ENCODE peak calls at places on chromosomes 2 and 18, in five cellular contexts. One of them, this sample, is unnamed.

GRCh38 chr2:122300758-122301157 is 545.3 kb downstream of the TSN start:
- DNase-seq in GM23248: no peak
- DNase-seq in OCI-LY7: peak; percentile 26
- DNase-seq in fibroblast of lung: no peak
- DNase-seq in A673: peak; percentile 36
- DNase-seq in this sample: peak; percentile 9

GRCh38 chr2:48423376-48423775 is 106.6 kb upstream of the STON1 start:
- DNase-seq in A673: no peak
- DNase-seq in OCI-LY7: no peak
- DNase-seq in fibroblast of lung: peak; percentile 56
- DNase-seq in GM23248: peak; percentile 96
- DNase-seq in this sample: no peak

GRCh38 chr2:7666561-7667259 is 749.5 kb downstream of the RNF144A start:
- DNase-seq in GM23248: no peak
- DNase-seq in fibroblast of lung: no peak
- DNase-seq in OCI-LY7: no peak
- DNase-seq in A673: no peak
- DNase-seq in this sample: no peak

GRCh38 chr2:95578529-95578928 is 13.3 kb upstream of the TRIM43 start:
- DNase-seq in GM23248: no peak
- DNase-seq in A673: no peak
- DNase-seq in fibroblast of lung: no peak
- DNase-seq in OCI-LY7: no peak
- DNase-seq in this sample: no peak

GRCh38 chr2:173545364-173545734 is 190.7 kb downstream of the CDCA7 start:
- DNase-seq in GM23248: no peak
- DNase-seq in A673: no peak
- DNase-seq in fibroblast of lung: no peak
- DNase-seq in OCI-LY7: no peak
- DNase-seq in this sample: peak; percentile 57

GRCh38 chr2:61016392-61017002 is 1.0 kb upstream of the PEX13 start:
- DNase-seq in OCI-LY7: no peak
- DNase-seq in fibroblast of lung: no peak
- DNase-seq in A673: no peak
- DNase-seq in GM23248: no peak
- DNase-seq in this sample: no peak

GRCh38 chr2:185145316-185146121 is 547.2 kb downstream of the ZNF804A start:
- DNase-seq in A673: no peak
- DNase-seq in fibroblast of lung: no peak
- DNase-seq in GM23248: no peak
- DNase-seq in OCI-LY7: no peak
- DNase-seq in this sample: peak; percentile 87

GRCh38 chr18:56043691-56044090 is 455.7 kb upstream of the TCF4 start:
- DNase-seq in GM23248: no peak
- DNase-seq in A673: no peak
- DNase-seq in fibroblast of lung: no peak
- DNase-seq in OCI-LY7: no peak
- DNase-seq in this sample: peak; percentile 13

GRCh38 chr2:223486741-223487140 is 115.4 kb downstream of the SCG2 start:
- DNase-seq in A673: no peak
- DNase-seq in fibroblast of lung: no peak
- DNase-seq in OCI-LY7: no peak
- DNase-seq in GM23248: no peak
- DNase-seq in this sample: no peak

GRCh38 chr2:106953236-106953635 is 67.3 kb upstream of the ST6GAL2 start:
- DNase-seq in GM23248: no peak
- DNase-seq in fibroblast of lung: no peak
- DNase-seq in A673: no peak
- DNase-seq in OCI-LY7: no peak
- DNase-seq in this sample: no peak

GRCh38 chr18:50870138-50870845 is 8.6 kb upstream of the ME2 start:
- DNase-seq in fibroblast of lung: peak; percentile 46
- DNase-seq in GM23248: peak; percentile 89
- DNase-seq in A673: peak; percentile 37
- DNase-seq in OCI-LY7: no peak
- DNase-seq in this sample: peak; percentile 22

GRCh38 chr2:85578243-85579180 is 1.1 kb downstream of the VAMP8 start:
- DNase-seq in OCI-LY7: peak; percentile 81
- DNase-seq in A673: no peak
- DNase-seq in GM23248: no peak
- DNase-seq in fibroblast of lung: no peak
- DNase-seq in this sample: peak; percentile 78

GRCh38 chr2:46801731-46802664 is 113.6 kb downstream of the MCFD2 start:
- DNase-seq in A673: no peak
- DNase-seq in GM23248: peak; percentile 84
- DNase-seq in OCI-LY7: no peak
- DNase-seq in fibroblast of lung: no peak
- DNase-seq in this sample: no peak

GRCh38 chr2:240462704-240463273 is 27.3 kb downstream of the GPC1 start:
- DNase-seq in fibroblast of lung: no peak
- DNase-seq in A673: no peak
- DNase-seq in GM23248: no peak
- DNase-seq in OCI-LY7: no peak
- DNase-seq in this sample: no peak

GRCh38 chr2:232502901-232503791 is 15.5 kb upstream of the ECEL1 start:
- DNase-seq in GM23248: peak; percentile 56
- DNase-seq in A673: peak; percentile 37
- DNase-seq in OCI-LY7: no peak
- DNase-seq in fibroblast of lung: peak; percentile 15
- DNase-seq in this sample: peak; percentile 61

GRCh38 chr2:54629914-54630609 is 93.4 kb upstream of the EML6 start:
- DNase-seq in GM23248: peak; percentile 79
- DNase-seq in A673: no peak
- DNase-seq in OCI-LY7: no peak
- DNase-seq in fibroblast of lung: no peak
- DNase-seq in this sample: no peak

GRCh38 chr2:85887566-85888019 is 1.2 kb downstream of the ST3GAL5 start:
- DNase-seq in A673: peak; percentile 67
- DNase-seq in GM23248: peak; percentile 84
- DNase-seq in fibroblast of lung: peak; percentile 15
- DNase-seq in OCI-LY7: peak; percentile 58
- DNase-seq in this sample: peak; percentile 83

GRCh38 chr18:24413148-24413547 is 13.3 kb upstream of the IMPACT start:
- DNase-seq in A673: no peak
- DNase-seq in GM23248: peak; percentile 38
- DNase-seq in OCI-LY7: no peak
- DNase-seq in fibroblast of lung: peak; percentile 19
- DNase-seq in this sample: no peak

DNA sequence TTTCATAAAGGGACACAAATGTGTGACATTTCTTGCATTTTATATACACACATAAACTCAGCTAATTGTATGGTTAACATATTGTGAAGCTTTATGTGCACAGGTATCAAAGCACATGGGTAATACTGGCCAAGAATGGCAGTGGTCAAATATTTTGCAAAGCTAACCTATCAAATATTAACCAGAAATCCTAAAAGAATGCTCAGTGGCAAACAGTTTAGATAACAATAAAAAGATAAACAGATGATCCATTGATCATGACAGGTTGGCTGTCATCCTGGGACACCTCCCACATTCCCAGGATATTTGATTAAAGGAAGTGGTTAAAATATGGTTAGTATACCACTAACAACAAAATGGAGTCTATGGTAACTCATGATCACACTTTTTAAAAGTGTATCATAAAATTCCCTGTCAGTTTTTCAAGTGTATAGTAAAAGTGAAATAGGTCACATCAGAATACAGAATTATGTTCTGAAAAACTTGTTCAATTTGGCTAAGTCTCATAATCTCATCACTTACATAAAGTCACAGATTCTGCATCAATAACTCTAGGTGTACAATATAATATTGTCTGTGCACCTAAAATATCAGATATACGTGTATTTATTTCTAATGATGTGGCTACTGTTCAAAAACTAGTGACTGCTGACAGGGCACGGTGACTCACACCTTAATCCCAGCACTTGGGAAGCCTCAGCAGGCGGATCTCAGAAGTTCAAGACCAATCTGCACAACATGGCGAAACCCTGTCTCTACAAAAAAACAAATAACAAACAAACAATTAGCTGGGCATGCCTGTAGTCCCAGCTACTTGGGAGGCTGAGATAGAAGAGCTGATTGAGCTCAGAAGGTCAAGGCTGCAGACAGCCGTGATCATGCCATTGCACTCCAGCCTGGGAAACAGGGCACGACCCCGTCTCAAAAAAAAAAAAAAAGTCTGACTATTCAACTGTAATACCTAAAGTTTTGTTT is 48.9 kb downstream of the CDH2 start:
- DNase-seq in GM23248: peak; percentile 54
- DNase-seq in A673: no peak
- DNase-seq in fibroblast of lung: no peak
- DNase-seq in OCI-LY7: no peak
- DNase-seq in this sample: no peak
- H3K4me3 ChIP-seq in GM23248: no peak overlapping the region
- H3K4me3 ChIP-seq in A673: no peak overlapping the region
- H3K4me3 ChIP-seq in fibroblast of lung: no peak overlapping the region
- H3K4me3 ChIP-seq in OCI-LY7: no peak overlapping the region
- H3K4me3 ChIP-seq in this sample: no peak overlapping the region

GRCh38 chr18:2980607-2980923 is 32.4 kb downstream of the LPIN2 start:
- DNase-seq in fibroblast of lung: no peak
- DNase-seq in GM23248: no peak
- DNase-seq in A673: no peak
- DNase-seq in OCI-LY7: no peak
- DNase-seq in this sample: no peak
- H3K4me1 ChIP-seq in fibroblast of lung: peaks cover 37% of the 10 kb centered on the region
- H3K4me1 ChIP-seq in GM23248: peaks cover 69% of the 10 kb centered on the region
- H3K4me1 ChIP-seq in A673: peaks cover 57% of the 10 kb centered on the region
- H3K4me1 ChIP-seq in OCI-LY7: peaks cover 72% of the 10 kb centered on the region
- H3K4me1 ChIP-seq in this sample: no peaks in the 10 kb centered on the region

DNA sequence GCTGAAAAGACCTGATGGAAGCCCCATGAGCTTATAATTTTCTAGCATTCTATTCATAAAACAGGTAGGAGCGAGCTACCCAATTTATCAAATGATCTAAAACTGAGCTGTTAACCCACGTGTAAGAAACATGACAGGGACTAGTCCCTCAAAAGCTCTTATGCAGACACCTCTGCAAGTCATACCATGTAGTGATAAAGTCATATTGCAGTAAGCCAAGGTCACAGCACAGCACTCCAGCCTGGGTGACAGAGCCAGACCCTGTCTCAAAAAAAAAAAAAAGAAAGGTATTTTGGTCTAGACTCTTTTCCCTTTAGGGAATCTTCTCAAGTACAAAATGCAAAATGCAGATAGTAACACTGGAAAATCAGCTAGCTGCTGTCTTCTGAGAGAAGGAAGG is 58.9 kb upstream of the ARL5A start:
- DNase-seq in fibroblast of lung: no peak
- DNase-seq in GM23248: no peak
- DNase-seq in A673: no peak
- DNase-seq in OCI-LY7: no peak
- DNase-seq in this sample: no peak
- H3K4me3 ChIP-seq in fibroblast of lung: no peak overlapping the region
- H3K4me3 ChIP-seq in GM23248: no peak overlapping the region
- H3K4me3 ChIP-seq in A673: no peak overlapping the region
- H3K4me3 ChIP-seq in OCI-LY7: no peak overlapping the region
- H3K4me3 ChIP-seq in this sample: no peak overlapping the region

GRCh38 chr2:112886291-112886690 is 24.7 kb upstream of the IL37 start:
- DNase-seq in OCI-LY7: no peak
- DNase-seq in GM23248: no peak
- DNase-seq in A673: no peak
- DNase-seq in fibroblast of lung: no peak
- DNase-seq in this sample: no peak
- H3K4me1 ChIP-seq in OCI-LY7: peaks cover 7% of the 10 kb centered on the region
- H3K4me1 ChIP-seq in GM23248: peaks cover 18% of the 10 kb centered on the region
- H3K4me1 ChIP-seq in A673: no peaks in the 10 kb centered on the region
- H3K4me1 ChIP-seq in fibroblast of lung: peaks cover 1% of the 10 kb centered on the region
- H3K4me1 ChIP-seq in this sample: peaks cover 10% of the 10 kb centered on the region

GRCh38 chr2:128319773-128320608 is 1.3 kb upstream of the HS6ST1 start:
- DNase-seq in fibroblast of lung: no peak
- DNase-seq in A673: peak; percentile 70
- DNase-seq in OCI-LY7: no peak
- DNase-seq in GM23248: no peak
- DNase-seq in this sample: no peak

GRCh38 chr2:128321421-128321775 is 2.7 kb upstream of the HS6ST1 start:
- DNase-seq in A673: no peak
- DNase-seq in OCI-LY7: no peak
- DNase-seq in GM23248: no peak
- DNase-seq in fibroblast of lung: no peak
- DNase-seq in this sample: peak; percentile 2

GRCh38 chr2:128318776-128319456 is at the start of gene HS6ST1:
- DNase-seq in OCI-LY7: peak; percentile 83
- DNase-seq in A673: peak; percentile 91
- DNase-seq in GM23248: peak; percentile 94
- DNase-seq in fibroblast of lung: peak; percentile 78
- DNase-seq in this sample: peak; percentile 78

GRCh38 chr2:128320609-128321420 is 2.1 kb upstream of the HS6ST1 start:
- DNase-seq in fibroblast of lung: no peak
- DNase-seq in OCI-LY7: no peak
- DNase-seq in GM23248: no peak
- DNase-seq in A673: no peak
- DNase-seq in this sample: no peak

DNA sequence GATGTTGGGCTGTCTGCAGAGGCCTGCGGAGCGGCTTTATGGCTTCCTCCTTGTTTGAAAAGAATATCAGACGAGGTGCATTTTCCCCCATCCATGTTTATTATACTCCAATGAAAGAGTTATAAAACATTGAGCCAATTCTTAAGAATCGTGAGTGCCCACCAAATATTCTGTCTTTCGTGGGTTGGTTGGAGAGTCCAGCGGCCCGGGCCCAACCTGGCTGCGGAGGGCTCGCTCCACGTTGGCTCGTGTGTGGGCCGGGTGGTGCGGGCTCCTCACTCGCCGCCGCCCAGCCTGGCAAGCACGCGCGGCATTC is 747 bp upstream of the HS6ST1 start:
- DNase-seq in A673: no peak
- DNase-seq in OCI-LY7: no peak
- DNase-seq in fibroblast of lung: no peak
- DNase-seq in GM23248: no peak
- DNase-seq in this sample: no peak
- H3K4me3 ChIP-seq in A673: peak overlapping the region; percentile 90
- H3K4me3 ChIP-seq in OCI-LY7: no peak overlapping the region
- H3K4me3 ChIP-seq in fibroblast of lung: peak overlapping the region; percentile 52
- H3K4me3 ChIP-seq in GM23248: peak overlapping the region; percentile 75
- H3K4me3 ChIP-seq in this sample: peak overlapping the region; percentile 78

DNA sequence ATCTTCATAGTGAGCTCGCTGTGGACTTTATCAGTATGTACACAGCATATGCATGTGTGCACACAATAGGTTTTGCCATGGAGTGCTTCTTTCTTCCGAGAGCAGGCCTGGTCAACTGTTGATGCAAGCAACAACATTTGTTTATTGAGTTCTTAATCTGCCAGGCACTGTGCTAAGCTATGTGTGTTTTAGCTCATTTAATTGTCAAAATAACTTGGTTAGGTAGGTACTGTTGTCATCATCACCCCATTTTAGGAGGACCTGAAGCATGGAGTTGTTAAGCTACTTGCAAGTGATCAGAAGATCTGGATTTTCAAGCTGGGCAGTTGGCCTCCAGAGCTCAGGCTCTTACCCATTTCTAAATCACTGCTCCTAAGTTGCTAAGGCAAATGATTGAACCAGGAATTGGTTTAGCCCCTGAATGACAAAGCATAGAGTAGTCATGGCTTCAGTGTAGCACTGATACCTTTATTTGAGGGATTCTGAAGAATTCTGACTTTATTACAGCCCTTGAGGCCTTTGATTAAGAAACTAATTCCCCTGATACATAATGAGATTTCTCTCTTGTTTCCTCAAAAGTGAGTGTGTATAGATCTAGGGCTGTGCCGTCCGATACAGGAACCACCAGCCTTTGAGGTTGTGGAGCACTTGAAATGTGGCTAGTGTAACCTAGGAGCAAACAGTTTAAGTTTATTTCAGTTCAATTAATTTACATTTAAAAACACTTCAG is 132.9 kb downstream of the FMNL2 start:
- DNase-seq in GM23248: no peak
- DNase-seq in OCI-LY7: no peak
- DNase-seq in fibroblast of lung: no peak
- DNase-seq in A673: no peak
- DNase-seq in this sample: no peak
- H3K4me1 ChIP-seq in GM23248: peaks cover 13% of the 10 kb centered on the region
- H3K4me1 ChIP-seq in OCI-LY7: no peaks in the 10 kb centered on the region
- H3K4me1 ChIP-seq in fibroblast of lung: peaks cover 2% of the 10 kb centered on the region
- H3K4me1 ChIP-seq in A673: peaks cover 62% of the 10 kb centered on the region
- H3K4me1 ChIP-seq in this sample: peaks cover 10% of the 10 kb centered on the region